ENCODE peak calls at places on chromosomes 1 and 21, in six cellular contexts. J is effector memory CD4-positive, alpha-beta T cell; M is CD8-positive, alpha-beta memory T cell; U is SK-N-SH; R is fibroblast of lung; O is PC-9. E is an unnamed sample.

GRCh38 chr1:208235983-208236761 is 8.0 kb downstream of the PLXNA2 start:
- DNase-seq in M (no peak), R (peak; percentile 88), U (no peak), O (no peak), J (no peak), E (peak; percentile 79)

GRCh38 chr1:170305777-170306299 is 160.1 kb downstream of the NTMT2 start:
- DNase-seq in O (no peak), J (no peak), U (no peak), M (no peak), R (peak; percentile 4), E (no peak)

GRCh38 chr1:16162163-16162822 is 6.4 kb upstream of the EPHA2 start:
- DNase-seq in R (no peak), U (no peak), O (peak; percentile 9), M (peak; percentile 49), J (peak; percentile 60), E (no peak)

GRCh38 chr1:204896023-204896422 is 25.4 kb downstream of the NFASC start:
- DNase-seq in R (no peak), U (no peak), O (no peak), J (no peak), M (no peak), E (no peak)

GRCh38 chr1:94383966-94384408 is 34.2 kb upstream of the ABCD3 start:
- DNase-seq in R (peak; percentile 50), O (no peak), M (no peak), U (no peak), J (no peak), E (no peak)

GRCh38 chr1:212285685-212286436 is 651 bp downstream of the PPP2R5A start:
- DNase-seq in R (peak; percentile 38), O (peak; percentile 49), M (peak; percentile 59), U (peak; percentile 77), J (peak; percentile 63), E (peak; percentile 72)

GRCh38 chr1:150793231-150793630 is 14.8 kb downstream of the CTSK start:
- DNase-seq in R (no peak), O (no peak), U (no peak), M (no peak), J (no peak), E (no peak)

GRCh38 chr1:15994590-15995351 is 9.3 kb upstream of the SRARP start:
- DNase-seq in R (peak; percentile 68), J (no peak), M (no peak), U (peak; percentile 86), O (no peak), E (peak; percentile 75)

GRCh38 chr1:167460836-167461235 is 57.5 kb downstream of the CD247 start:
- DNase-seq in J (peak; percentile 43), R (no peak), O (no peak), M (no peak), U (no peak), E (no peak)

GRCh38 chr1:55623339-55623738 is 408.2 kb upstream of the USP24 start:
- DNase-seq in U (no peak), M (no peak), J (no peak), O (no peak), R (peak; percentile 97), E (no peak)

GRCh38 chr1:11550664-11551283 is 71.8 kb downstream of the DISP3 start:
- DNase-seq in O (peak; percentile 51), J (no peak), R (peak; percentile 77), U (no peak), M (no peak), E (peak; percentile 61)

GRCh38 chr1:232524056-232524455 is 105.9 kb downstream of the SIPA1L2 start:
- DNase-seq in O (no peak), U (no peak), R (no peak), J (no peak), M (no peak), E (no peak)

GRCh38 chr21:40118527-40118926 is 251.3 kb downstream of the PCP4 start:
- DNase-seq in O (peak; percentile 40), R (no peak), U (no peak), J (no peak), M (no peak), E (no peak)

GRCh38 chr1:40312238-40313205 is 4.6 kb downstream of the COL9A2 start:
- DNase-seq in J (no peak), U (no peak), O (peak; percentile 45), M (no peak), R (no peak), E (no peak)

GRCh38 chr1:200355815-200356214 is 54.0 kb downstream of the ZNF281 start:
- DNase-seq in U (no peak), R (no peak), J (no peak), O (no peak), M (no peak), E (no peak)

GRCh38 chr1:41728403-41729202 is 190.1 kb downstream of the HIVEP3 start:
- DNase-seq in U (peak; percentile 56), M (peak; percentile 29), R (no peak), J (no peak), O (no peak), E (no peak)

GRCh38 chr21:31222142-31222541 is 121.9 kb downstream of the TIAM1 start:
- DNase-seq in R (peak; percentile 75), U (no peak), O (no peak), J (no peak), M (no peak), E (no peak)

GRCh38 chr1:38991638-38992449 is 768 bp downstream of the AKIRIN1 start:
- DNase-seq in J (no peak), R (peak; percentile 31), O (no peak), M (peak; percentile 5), U (peak; percentile 77), E (peak; percentile 66)

GRCh38 chr21:34612056-34612455 is 2.9 kb downstream of the RCAN1 start:
- DNase-seq in J (no peak), R (no peak), O (no peak), U (no peak), M (no peak), E (no peak)

GRCh38 chr21:36813071-36813470 is 114.2 kb downstream of the SIM2 start:
- DNase-seq in U (no peak), R (no peak), O (no peak), J (no peak), M (no peak), E (no peak)

GRCh38 chr1:78688701-78689100 is 39.1 kb downstream of the IFI44 start:
- DNase-seq in R (peak; percentile 79), J (no peak), M (no peak), U (peak; percentile 14), O (no peak), E (no peak)

GRCh38 chr21:44800971-44801467 is 601 bp downstream of the UBE2G2 start:
- DNase-seq in R (peak; percentile 23), M (no peak), O (no peak), J (no peak), U (peak; percentile 64), E (no peak)

GRCh38 chr1:63817700-63818099 is 43.9 kb downstream of the ROR1 start:
- DNase-seq in R (no peak), O (no peak), J (no peak), M (no peak), U (no peak), E (no peak)

GRCh38 chr1:237679687-237680086 is 211.0 kb downstream of the ZP4 start:
- DNase-seq in R (no peak), M (no peak), O (no peak), U (no peak), J (no peak), E (no peak)

GRCh38 chr1:191866155-191866554 is 292.1 kb upstream of the RGS18 start:
- DNase-seq in R (no peak), U (no peak), M (no peak), J (no peak), O (no peak), E (no peak)

GRCh38 chr21:41745971-41746743 is 20.7 kb downstream of the RIPK4 start:
- DNase-seq in J (no peak), R (no peak), M (no peak), O (no peak), U (no peak), E (no peak)

GRCh38 chr1:201499795-201500669 is 6.9 kb downstream of the CSRP1 start:
- DNase-seq in U (no peak), J (no peak), R (no peak), M (no peak), O (no peak), E (no peak)

GRCh38 chr1:205313681-205314308 is 7.8 kb downstream of the NUAK2 start:
- DNase-seq in M (no peak), R (peak; percentile 70), U (no peak), J (no peak), O (no peak), E (peak; percentile 92)

GRCh38 chr1:21174638-21175323 is 1.9 kb downstream of the EIF4G3 start:
- DNase-seq in J (no peak), U (no peak), R (peak; percentile 69), M (no peak), O (peak; percentile 64), E (no peak)

GRCh38 chr21:35150562-35151226 is 101.6 kb upstream of the RUNX1 start:
- DNase-seq in U (no peak), R (peak; percentile 47), O (no peak), M (no peak), J (no peak), E (peak; percentile 64)

GRCh38 chr1:32636793-32637561 is 13.4 kb downstream of the ZBTB8OS start:
- DNase-seq in R (no peak), J (no peak), O (peak; percentile 72), U (no peak), M (no peak), E (no peak)

GRCh38 chr1:17729248-17729647 is 25.9 kb upstream of the ACTL8 start:
- DNase-seq in R (no peak), J (no peak), M (no peak), O (no peak), U (no peak), E (no peak)
- H3K4me1 ChIP-seq in R (no peaks in the 10 kb centered on the region), J (no peaks in the 10 kb centered on the region), M (no peaks in the 10 kb centered on the region), O (no peaks in the 10 kb centered on the region), U (peaks cover 14% of the 10 kb centered on the region), E (no peaks in the 10 kb centered on the region)

GRCh38 chr1:87086120-87086519 is 171.7 kb downstream of the HS2ST1 start:
- DNase-seq in M (no peak), J (no peak), O (no peak), U (no peak), R (no peak), E (no peak)
- H3K9me3 ChIP-seq in M (no peaks in the 10 kb centered on the region), J (no peaks in the 10 kb centered on the region), O (no peaks in the 10 kb centered on the region), U (no peaks in the 10 kb centered on the region), R (no peaks in the 10 kb centered on the region), E (no peaks in the 10 kb centered on the region)

DNA sequence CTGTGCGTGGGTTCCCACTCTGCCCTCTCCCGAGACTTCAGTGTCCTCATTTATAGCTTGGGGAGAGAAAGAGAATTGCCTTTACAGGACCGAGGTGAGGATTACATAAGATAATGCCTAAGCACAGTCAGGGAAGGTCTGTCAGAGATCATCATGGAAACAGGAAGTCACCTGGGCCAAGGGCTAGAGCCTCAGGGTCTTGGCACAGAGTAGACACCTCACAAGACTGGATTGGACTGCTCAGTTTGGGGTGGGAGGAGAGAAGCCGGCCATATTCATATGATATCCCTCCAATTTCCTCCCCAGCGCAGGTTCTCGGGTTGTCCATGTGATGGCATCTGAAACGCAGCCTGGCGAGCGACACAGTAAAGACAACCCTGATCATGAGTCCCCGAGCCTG is 3.8 kb downstream of the CNR2 start:
- DNase-seq in U (no peak), M (no peak), R (no peak), J (no peak), O (no peak), E (no peak)
- H3K4me1 ChIP-seq in U (peaks cover 16% of the 10 kb centered on the region), M (peaks cover 69% of the 10 kb centered on the region), R (no peaks in the 10 kb centered on the region), J (no peaks in the 10 kb centered on the region), O (peaks cover 25% of the 10 kb centered on the region), E (peaks cover 3% of the 10 kb centered on the region)

DNA sequence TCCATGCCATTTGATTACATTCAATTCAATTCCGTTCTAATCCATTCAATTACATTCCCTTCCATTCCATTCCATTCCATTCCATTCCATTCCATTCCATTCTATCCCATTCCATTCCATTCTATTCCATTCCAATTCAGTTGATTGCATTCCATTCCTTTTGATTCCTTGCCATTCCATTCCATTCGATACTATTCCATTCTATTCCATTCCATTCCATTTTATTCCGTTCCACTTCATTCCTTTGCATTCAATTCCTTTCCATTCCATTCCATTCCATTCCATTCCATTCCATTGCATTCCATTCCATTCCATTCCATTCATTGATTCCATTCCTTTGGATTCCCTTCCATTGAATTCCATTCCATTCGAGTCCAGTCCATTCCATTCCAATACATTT is 2574.0 kb upstream of the TPTE start:
- DNase-seq in U (no peak), R (no peak), J (no peak), M (no peak), O (no peak), E (no peak)
- H3K9me3 ChIP-seq in U (peaks cover 37% of the 10 kb centered on the region), R (peaks cover 29% of the 10 kb centered on the region), J (peaks cover 79% of the 10 kb centered on the region), M (peaks cover 89% of the 10 kb centered on the region), O (peaks cover 58% of the 10 kb centered on the region), E (peaks cover 39% of the 10 kb centered on the region)

E was measured in SJSA1.